ENCODE peak calls at places on chromosome 5, in four cellular contexts. L is stomach, F is PC-3, Y is pancreas. I is an unnamed sample.

GRCh38 chr5:95283022-95283615 is 1.8 kb downstream of the MCTP1 start:
- DNase-seq in L (no peak), F (no peak), Y (no peak), I (no peak)

GRCh38 chr5:18321516-18321915 is 687.3 kb downstream of the TAF11L14 start:
- DNase-seq in L (no peak), F (no peak), Y (no peak), I (peak; percentile 31)

GRCh38 chr5:135245521-135246499 is 153.2 kb downstream of the MACROH2A1 start:
- DNase-seq in L (peak; percentile 23), F (peak; percentile 74), Y (no peak), I (peak; percentile 86)

GRCh38 chr5:148984333-148984732 is 78.5 kb downstream of the SH3TC2 start:
- DNase-seq in L (no peak), F (peak; percentile 100), Y (no peak), I (peak; percentile 97)

GRCh38 chr5:54186912-54187445 is 123.4 kb downstream of the ARL15 start:
- DNase-seq in L (no peak), F (no peak), Y (no peak), I (no peak)

GRCh38 chr5:137630216-137630971 is 105.5 kb downstream of the KLHL3 start:
- DNase-seq in L (no peak), F (no peak), Y (no peak), I (no peak)

GRCh38 chr5:176664479-176664878 is 17.2 kb downstream of the TSPAN17 start:
- DNase-seq in L (no peak), F (no peak), Y (no peak), I (no peak)

GRCh38 chr5:112681481-112681908 is 56.2 kb upstream of the APC start:
- DNase-seq in L (no peak), F (no peak), Y (no peak), I (no peak)

DNA sequence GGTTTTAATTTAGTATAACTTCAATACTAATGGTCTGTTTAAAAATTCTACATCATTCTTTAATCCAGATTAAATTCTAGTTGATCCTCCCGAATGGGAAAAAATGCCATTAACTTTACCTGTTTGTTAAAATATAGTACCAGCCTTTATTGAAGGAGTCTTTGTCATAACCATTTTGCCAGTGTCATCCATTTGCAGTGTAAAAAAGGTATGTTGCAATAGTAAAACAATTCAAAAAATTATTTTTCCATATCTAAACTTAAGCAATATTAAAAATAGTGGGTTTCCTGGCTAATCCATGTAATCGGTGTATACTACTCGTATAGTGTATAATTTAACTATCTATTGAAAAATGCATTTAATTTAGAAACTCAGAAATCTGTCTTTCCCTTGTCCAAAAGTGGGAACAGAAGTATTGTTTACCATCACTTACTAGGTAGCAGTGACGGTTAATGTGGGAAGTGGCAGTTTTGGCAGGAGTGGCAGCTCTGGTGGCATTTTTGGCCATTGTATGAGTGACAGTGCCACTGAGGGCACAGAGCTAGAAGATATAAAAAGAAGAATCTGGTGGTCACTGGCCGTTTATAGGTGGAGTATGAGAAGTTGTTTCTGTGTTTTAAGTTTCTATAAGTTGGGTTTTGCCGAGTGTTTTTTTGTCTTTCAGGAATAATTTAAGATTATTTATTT is 1.9 kb downstream of the AP3S1 start:
- DNase-seq in L (no peak), F (no peak), Y (no peak), I (no peak)
- H3K4me3 ChIP-seq in L (peak overlapping the region; percentile 87), F (peak overlapping the region; percentile 72), Y (peak overlapping the region; percentile 98), I (peak overlapping the region; percentile 82)

DNA sequence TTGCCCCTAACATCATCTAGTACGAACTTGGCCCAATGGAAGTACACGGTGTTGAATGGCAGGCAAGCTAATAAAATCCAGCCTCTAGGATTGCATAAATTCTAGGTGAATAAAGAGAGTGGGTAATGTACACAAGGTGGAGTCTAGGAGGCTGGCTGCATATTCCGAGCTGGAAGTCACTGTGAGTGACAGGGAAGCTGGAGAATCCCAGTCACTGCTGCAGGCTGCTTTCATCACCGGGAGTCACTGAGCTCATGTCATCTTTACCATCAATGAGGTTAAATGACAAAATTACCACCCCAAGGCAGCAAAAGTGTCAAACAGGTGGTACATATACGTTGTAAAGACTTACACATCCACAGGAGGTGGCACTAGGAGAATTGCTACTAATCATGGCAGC is 91.3 kb upstream of the HMHB1 start:
- DNase-seq in L (no peak), F (no peak), Y (no peak), I (no peak)
- TF ChIP-seq CTCF in L (no peak), F (no peak), Y (no peak), I (no peak)

GRCh38 chr5:78801413-78801812 is 152.8 kb upstream of the LHFPL2 start:
- DNase-seq in L (no peak), F (no peak), Y (no peak), I (no peak)
- H3K4me3 ChIP-seq in L (no peak overlapping the region), F (no peak overlapping the region), Y (no peak overlapping the region), I (no peak overlapping the region)

GRCh38 chr5:51347157-51347556 is 36.1 kb upstream of the ISL1 start:
- DNase-seq in L (no peak), F (peak; percentile 25), Y (no peak), I (no peak)

GRCh38 chr5:51345106-51345505 is 38.1 kb upstream of the ISL1 start:
- DNase-seq in L (no peak), F (peak; percentile 57), Y (no peak), I (peak; percentile 27)

DNA sequence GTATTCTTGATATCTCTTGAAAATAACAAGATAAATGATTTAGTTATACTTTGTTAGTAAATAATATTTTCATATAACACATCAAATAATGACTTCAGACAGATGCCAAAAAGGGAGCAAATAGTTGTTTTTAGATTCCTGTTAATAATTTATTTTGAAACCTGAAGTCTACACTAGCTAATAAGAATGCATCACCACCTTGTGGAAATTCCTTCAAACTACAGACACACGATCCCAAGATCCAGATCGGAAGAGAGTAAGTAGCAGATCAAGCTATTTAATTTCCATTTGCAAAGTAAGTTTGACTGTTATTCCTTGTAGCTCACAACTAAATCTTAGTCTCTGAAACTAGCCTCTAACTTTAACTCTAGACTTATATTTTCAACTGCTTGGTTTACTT is 35.5 kb upstream of the ISL1 start:
- DNase-seq in L (no peak), F (peak; percentile 33), Y (no peak), I (peak; percentile 37)
- TF ChIP-seq CTCF in L (no peak), F (peak; percentile 52), Y (no peak), I (peak; percentile 39)

DNA sequence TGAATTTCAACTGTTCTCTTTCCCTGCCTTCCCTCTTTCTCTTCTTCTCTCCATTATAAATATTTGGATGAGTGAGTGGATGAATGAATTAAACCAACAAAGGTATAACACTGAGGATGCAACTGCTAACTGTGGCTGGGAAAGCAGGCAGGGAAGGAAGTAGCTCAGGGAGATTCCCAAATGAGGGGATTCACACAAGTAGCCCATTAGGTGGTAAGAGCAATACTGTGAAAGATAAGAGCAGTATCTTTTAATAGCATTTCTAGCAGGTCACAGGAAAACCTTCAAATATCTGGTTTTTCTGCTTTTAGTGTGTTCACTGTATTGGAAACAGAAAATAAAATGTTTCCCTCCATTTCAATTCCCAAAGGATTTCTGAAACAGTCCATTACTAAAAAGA is 105.6 kb downstream of the OXCT1 start:
- DNase-seq in L (no peak), F (no peak), Y (no peak), I (no peak)
- H3K4me3 ChIP-seq in L (no peak overlapping the region), F (no peak overlapping the region), Y (no peak overlapping the region), I (no peak overlapping the region)

DNA sequence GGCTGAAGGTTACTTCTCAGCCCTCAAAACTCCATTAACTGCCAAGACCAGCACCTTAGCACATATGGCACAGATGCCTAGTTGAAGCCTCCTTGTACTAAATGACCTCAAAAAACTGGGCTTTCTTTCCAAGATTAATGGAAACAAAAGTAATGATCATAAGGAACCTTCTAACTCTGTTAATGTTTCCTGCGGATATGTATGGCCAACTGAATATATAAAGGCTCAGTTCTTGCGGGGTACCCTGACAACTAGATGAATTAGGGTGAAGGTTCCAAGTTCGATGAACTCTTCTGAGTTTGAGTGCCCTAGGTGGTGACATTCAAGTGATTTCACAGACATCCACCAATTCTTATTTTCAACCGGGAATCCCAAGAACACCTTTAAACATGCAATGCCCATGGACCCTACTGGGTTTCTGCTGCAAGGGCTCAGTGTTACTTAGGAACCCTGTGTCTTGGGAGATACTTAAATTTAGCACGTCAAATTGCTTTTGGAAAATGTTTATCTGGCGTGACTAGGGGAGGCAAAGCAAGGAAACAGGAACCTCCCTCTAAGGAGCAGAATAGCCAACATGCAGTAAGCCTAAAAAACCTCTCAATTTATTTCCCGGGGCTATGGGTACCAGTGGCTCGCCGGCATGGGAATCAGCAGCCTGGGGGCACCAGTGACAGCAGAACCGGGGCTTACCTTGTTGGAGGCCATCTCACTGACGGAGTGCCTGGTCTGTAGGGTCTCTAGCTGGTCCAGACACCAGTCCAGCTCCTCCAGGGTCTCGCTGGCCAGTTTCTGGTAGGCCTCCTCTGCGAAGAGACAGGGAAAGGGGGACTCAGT is 455.5 kb downstream of the RAB3C start:
- DNase-seq in L (no peak), F (no peak), Y (no peak), I (no peak)
- TF ChIP-seq CTCF in L (no peak), F (no peak), Y (no peak), I (no peak)

GRCh38 chr5:125293223-125293622 is 546.8 kb upstream of the ZNF608 start:
- DNase-seq in L (no peak), F (peak; percentile 34), Y (no peak), I (no peak)

GRCh38 chr5:125298258-125298657 is 551.8 kb upstream of the ZNF608 start:
- DNase-seq in L (no peak), F (peak; percentile 62), Y (no peak), I (peak; percentile 60)

GRCh38 chr5:125295405-125295872 is 549.0 kb upstream of the ZNF608 start:
- DNase-seq in L (no peak), F (peak; percentile 85), Y (no peak), I (peak; percentile 60)

GRCh38 chr5:125291447-125291846 is 545.0 kb upstream of the ZNF608 start:
- DNase-seq in L (no peak), F (no peak), Y (no peak), I (no peak)

DNA sequence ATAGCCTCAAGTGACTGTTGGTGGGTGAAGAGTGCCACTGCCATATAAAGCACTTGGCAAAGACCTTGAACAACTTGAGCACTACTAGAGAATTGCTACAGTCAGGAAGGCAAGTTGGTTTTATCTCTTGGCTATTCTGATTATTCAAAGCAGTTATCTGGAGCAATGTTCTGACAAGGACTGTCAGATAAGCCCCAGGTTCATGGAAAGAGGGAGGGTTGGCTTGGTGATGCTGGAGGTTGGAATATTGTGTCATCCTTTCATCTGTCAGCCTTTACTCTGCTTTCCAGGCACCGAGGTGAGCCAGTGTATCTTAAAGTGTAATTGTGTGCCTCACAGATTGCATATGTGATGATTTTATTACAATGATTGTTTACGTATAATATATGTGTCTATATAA is 548.4 kb upstream of the ZNF608 start:
- DNase-seq in L (no peak), F (no peak), Y (no peak), I (no peak)
- H3K4me3 ChIP-seq in L (no peak overlapping the region), F (no peak overlapping the region), Y (no peak overlapping the region), I (no peak overlapping the region)